ENCODE peak calls at places on chromosomes 5 and 9, in five cellular contexts. One of them, this sample, is unnamed. For H3K27me3, the result is how much of the 10 kb centered on the place peaks cover.

GRCh38 chr5:40634154-40634553 is 45.6 kb upstream of the PTGER4 start:
- DNase-seq in fibroblast of lung: no peak
- DNase-seq in IMR-90: no peak
- DNase-seq in mesendoderm: no peak
- DNase-seq in mammary epithelial cell: no peak
- DNase-seq in this sample: no peak

GRCh38 chr9:98568234-98568922 is 140.4 kb downstream of the GABBR2 start:
- DNase-seq in mammary epithelial cell: no peak
- DNase-seq in mesendoderm: no peak
- DNase-seq in IMR-90: no peak
- DNase-seq in fibroblast of lung: no peak
- DNase-seq in this sample: no peak

GRCh38 chr5:107593009-107593408 is 77.7 kb downstream of the EFNA5 start:
- DNase-seq in fibroblast of lung: no peak
- DNase-seq in IMR-90: no peak
- DNase-seq in mammary epithelial cell: no peak
- DNase-seq in mesendoderm: no peak
- DNase-seq in this sample: no peak

GRCh38 chr5:128084228-128085167 is 932 bp downstream of the SLC12A2 start:
- DNase-seq in fibroblast of lung: no peak
- DNase-seq in mesendoderm: peak
- DNase-seq in mammary epithelial cell: peak
- DNase-seq in IMR-90: peak
- DNase-seq in this sample: peak

GRCh38 chr5:35205186-35205585 is 25.1 kb downstream of the PRLR start:
- DNase-seq in mammary epithelial cell: no peak
- DNase-seq in IMR-90: no peak
- DNase-seq in fibroblast of lung: no peak
- DNase-seq in mesendoderm: no peak
- DNase-seq in this sample: no peak

GRCh38 chr5:1958211-1959010 is 75.7 kb upstream of the IRX4 start:
- DNase-seq in mesendoderm: no peak
- DNase-seq in IMR-90: no peak
- DNase-seq in mammary epithelial cell: no peak
- DNase-seq in fibroblast of lung: no peak
- DNase-seq in this sample: no peak

GRCh38 chr9:91006046-91006445 is 204.4 kb downstream of the SYK start:
- DNase-seq in fibroblast of lung: no peak
- DNase-seq in IMR-90: no peak
- DNase-seq in mesendoderm: no peak
- DNase-seq in mammary epithelial cell: peak
- DNase-seq in this sample: no peak

GRCh38 chr5:56402273-56403223 is 169.4 kb upstream of the ANKRD55 start:
- DNase-seq in mesendoderm: peak
- DNase-seq in fibroblast of lung: no peak
- DNase-seq in IMR-90: no peak
- DNase-seq in mammary epithelial cell: no peak
- DNase-seq in this sample: no peak

GRCh38 chr5:179918742-179919486 is 11.2 kb upstream of the TBC1D9B start:
- DNase-seq in IMR-90: no peak
- DNase-seq in mesendoderm: no peak
- DNase-seq in mammary epithelial cell: no peak
- DNase-seq in fibroblast of lung: no peak
- DNase-seq in this sample: no peak

GRCh38 chr5:128038641-128039040 is 44.9 kb upstream of the SLC12A2 start:
- DNase-seq in mammary epithelial cell: peak
- DNase-seq in mesendoderm: no peak
- DNase-seq in fibroblast of lung: peak
- DNase-seq in IMR-90: peak
- DNase-seq in this sample: no peak

GRCh38 chr5:155625897-155626543 is 612.5 kb downstream of the KIF4B start:
- DNase-seq in IMR-90: no peak
- DNase-seq in mammary epithelial cell: no peak
- DNase-seq in fibroblast of lung: no peak
- DNase-seq in mesendoderm: no peak
- DNase-seq in this sample: no peak

GRCh38 chr9:71271602-71272001 is 150.2 kb upstream of the TRPM3 start:
- DNase-seq in mammary epithelial cell: no peak
- DNase-seq in mesendoderm: peak
- DNase-seq in IMR-90: no peak
- DNase-seq in fibroblast of lung: no peak
- DNase-seq in this sample: no peak

GRCh38 chr5:56412601-56413379 is 179.7 kb upstream of the ANKRD55 start:
- DNase-seq in mammary epithelial cell: no peak
- DNase-seq in IMR-90: no peak
- DNase-seq in mesendoderm: no peak
- DNase-seq in fibroblast of lung: no peak
- DNase-seq in this sample: no peak

GRCh38 chr9:19903076-19903475 is 114.2 kb upstream of the SLC24A2 start:
- DNase-seq in mammary epithelial cell: no peak
- DNase-seq in mesendoderm: no peak
- DNase-seq in fibroblast of lung: no peak
- DNase-seq in IMR-90: no peak
- DNase-seq in this sample: no peak
- H3K27me3 ChIP-seq in mammary epithelial cell: under half
- H3K27me3 ChIP-seq in mesendoderm: under half
- H3K27me3 ChIP-seq in fibroblast of lung: under half
- H3K27me3 ChIP-seq in IMR-90: under half
- H3K27me3 ChIP-seq in this sample: under half

GRCh38 chr9:104983491-104983890 is 55.5 kb upstream of the ABCA1 start:
- DNase-seq in mesendoderm: no peak
- DNase-seq in IMR-90: no peak
- DNase-seq in mammary epithelial cell: no peak
- DNase-seq in fibroblast of lung: no peak
- DNase-seq in this sample: no peak

GRCh38 chr9:104984121-104984520 is 56.2 kb upstream of the ABCA1 start:
- DNase-seq in fibroblast of lung: no peak
- DNase-seq in IMR-90: no peak
- DNase-seq in mesendoderm: no peak
- DNase-seq in mammary epithelial cell: no peak
- DNase-seq in this sample: no peak

GRCh38 chr9:104986096-104986495 is 58.1 kb upstream of the ABCA1 start:
- DNase-seq in IMR-90: no peak
- DNase-seq in fibroblast of lung: no peak
- DNase-seq in mammary epithelial cell: no peak
- DNase-seq in mesendoderm: no peak
- DNase-seq in this sample: no peak

GRCh38 chr9:104984541-104984940 is 56.6 kb upstream of the ABCA1 start:
- DNase-seq in mammary epithelial cell: no peak
- DNase-seq in IMR-90: no peak
- DNase-seq in mesendoderm: no peak
- DNase-seq in fibroblast of lung: no peak
- DNase-seq in this sample: no peak

DNA sequence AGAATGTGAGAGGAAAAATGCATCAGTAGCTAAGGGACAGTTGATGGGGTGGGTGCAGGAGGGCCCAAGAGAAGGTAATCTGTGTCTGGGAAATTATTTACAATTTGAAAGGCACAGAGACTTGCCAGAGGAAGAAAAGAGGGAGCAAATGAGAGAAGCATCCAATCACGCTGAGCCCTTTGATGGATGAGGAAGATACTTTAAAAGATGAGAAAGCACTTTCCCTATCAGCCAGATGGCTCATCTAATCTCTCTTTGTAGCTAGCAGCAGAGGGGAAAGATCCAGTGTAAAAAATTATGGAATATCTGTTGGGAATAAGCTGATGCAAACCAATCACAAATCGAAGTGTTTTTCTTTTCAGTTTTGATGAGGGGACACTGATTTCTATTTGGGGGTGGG is 57.0 kb upstream of the ABCA1 start:
- DNase-seq in mammary epithelial cell: no peak
- DNase-seq in fibroblast of lung: no peak
- DNase-seq in mesendoderm: no peak
- DNase-seq in IMR-90: no peak
- DNase-seq in this sample: no peak
- H3K4me2 ChIP-seq in mammary epithelial cell: no peak
- H3K4me2 ChIP-seq in fibroblast of lung: no peak
- H3K4me2 ChIP-seq in mesendoderm: no peak
- H3K4me2 ChIP-seq in IMR-90: no peak
- H3K4me2 ChIP-seq in this sample: no peak

DNA sequence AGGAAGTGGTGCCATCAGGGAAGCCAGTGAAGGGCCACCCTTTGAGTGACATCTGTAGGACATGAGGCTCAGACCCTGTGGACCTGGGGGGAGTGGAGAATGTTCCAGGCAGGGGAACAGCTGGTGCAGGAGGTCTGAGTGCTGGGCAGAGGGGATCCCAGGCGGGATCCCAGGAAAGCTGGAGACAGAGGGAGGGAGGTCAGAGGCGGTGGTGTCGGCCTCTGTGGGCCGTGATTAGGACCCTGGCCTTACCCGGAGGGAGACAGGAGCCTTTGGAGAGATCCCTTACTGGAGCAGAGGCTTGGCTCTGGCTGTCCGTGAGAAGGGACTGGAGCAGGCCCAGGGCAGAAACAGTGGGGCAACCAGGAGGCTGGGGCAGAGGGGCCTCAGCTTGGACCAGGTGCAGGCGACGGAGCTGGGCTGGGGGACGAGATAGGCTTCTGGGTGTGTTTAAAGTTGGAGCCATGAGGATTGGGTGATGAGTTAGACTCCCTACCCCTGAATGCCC is 12.1 kb upstream of the GRHPR start:
- DNase-seq in IMR-90: no peak
- DNase-seq in mesendoderm: no peak
- DNase-seq in fibroblast of lung: no peak
- DNase-seq in mammary epithelial cell: no peak
- DNase-seq in this sample: no peak
- H3K4me3 ChIP-seq in IMR-90: no peak
- H3K4me3 ChIP-seq in mesendoderm: no peak
- H3K4me3 ChIP-seq in fibroblast of lung: no peak
- H3K4me3 ChIP-seq in mammary epithelial cell: no peak
- H3K4me3 ChIP-seq in this sample: no peak

GRCh38 chr5:93221-93980 is 1.4 kb downstream of the PLEKHG4B start:
- DNase-seq in IMR-90: no peak
- DNase-seq in fibroblast of lung: no peak
- DNase-seq in mesendoderm: peak
- DNase-seq in mammary epithelial cell: no peak
- DNase-seq in this sample: no peak

GRCh38 chr5:91556-92263 is at the start of gene PLEKHG4B:
- DNase-seq in mesendoderm: peak
- DNase-seq in mammary epithelial cell: no peak
- DNase-seq in IMR-90: no peak
- DNase-seq in fibroblast of lung: no peak
- DNase-seq in this sample: no peak

GRCh38 chr5:92391-93220 is 638 bp downstream of the PLEKHG4B start:
- DNase-seq in IMR-90: no peak
- DNase-seq in fibroblast of lung: peak
- DNase-seq in mammary epithelial cell: no peak
- DNase-seq in mesendoderm: peak
- DNase-seq in this sample: no peak

GRCh38 chr5:90590-91547 is 1.1 kb upstream of the PLEKHG4B start:
- DNase-seq in mammary epithelial cell: no peak
- DNase-seq in IMR-90: no peak
- DNase-seq in mesendoderm: peak
- DNase-seq in fibroblast of lung: no peak
- DNase-seq in this sample: no peak

GRCh38 chr5:89337-90286 is 2.4 kb upstream of the PLEKHG4B start:
- DNase-seq in mesendoderm: peak
- DNase-seq in mammary epithelial cell: no peak
- DNase-seq in fibroblast of lung: no peak
- DNase-seq in IMR-90: no peak
- DNase-seq in this sample: no peak
- H3K27me3 ChIP-seq in mesendoderm: under half
- H3K27me3 ChIP-seq in mammary epithelial cell: under half
- H3K27me3 ChIP-seq in fibroblast of lung: under half
- H3K27me3 ChIP-seq in IMR-90: half or more
- H3K27me3 ChIP-seq in this sample: under half

GRCh38 chr5:181156758-181157157 is 9.4 kb downstream of the OR2V2 start:
- DNase-seq in IMR-90: no peak
- DNase-seq in fibroblast of lung: no peak
- DNase-seq in mesendoderm: no peak
- DNase-seq in mammary epithelial cell: no peak
- DNase-seq in this sample: no peak
- H3K4me2 ChIP-seq in IMR-90: no peak
- H3K4me2 ChIP-seq in fibroblast of lung: no peak
- H3K4me2 ChIP-seq in mesendoderm: no peak
- H3K4me2 ChIP-seq in mammary epithelial cell: no peak
- H3K4me2 ChIP-seq in this sample: no peak

GRCh38 chr5:171337207-171337562 is 28.1 kb downstream of the TLX3 start:
- DNase-seq in mammary epithelial cell: no peak
- DNase-seq in IMR-90: no peak
- DNase-seq in mesendoderm: no peak
- DNase-seq in fibroblast of lung: no peak
- DNase-seq in this sample: no peak
- H3K4me3 ChIP-seq in mammary epithelial cell: peak
- H3K4me3 ChIP-seq in IMR-90: peak
- H3K4me3 ChIP-seq in mesendoderm: no peak
- H3K4me3 ChIP-seq in fibroblast of lung: peak
- H3K4me3 ChIP-seq in this sample: no peak

GRCh38 chr9:126652140-126652558 is 38.4 kb downstream of the LMX1B start:
- DNase-seq in mammary epithelial cell: no peak
- DNase-seq in fibroblast of lung: no peak
- DNase-seq in mesendoderm: peak
- DNase-seq in IMR-90: no peak
- DNase-seq in this sample: no peak
- H3K27me3 ChIP-seq in mammary epithelial cell: under half
- H3K27me3 ChIP-seq in fibroblast of lung: under half
- H3K27me3 ChIP-seq in mesendoderm: under half
- H3K27me3 ChIP-seq in IMR-90: half or more
- H3K27me3 ChIP-seq in this sample: under half

GRCh38 chr5:166977916-166978434 is 1313.5 kb upstream of the WWC1 start:
- DNase-seq in mammary epithelial cell: no peak
- DNase-seq in IMR-90: no peak
- DNase-seq in mesendoderm: no peak
- DNase-seq in fibroblast of lung: no peak
- DNase-seq in this sample: no peak

GRCh38 chr5:166979576-166979975 is 1311.9 kb upstream of the WWC1 start:
- DNase-seq in fibroblast of lung: peak
- DNase-seq in mammary epithelial cell: no peak
- DNase-seq in IMR-90: no peak
- DNase-seq in mesendoderm: peak
- DNase-seq in this sample: no peak

DNA sequence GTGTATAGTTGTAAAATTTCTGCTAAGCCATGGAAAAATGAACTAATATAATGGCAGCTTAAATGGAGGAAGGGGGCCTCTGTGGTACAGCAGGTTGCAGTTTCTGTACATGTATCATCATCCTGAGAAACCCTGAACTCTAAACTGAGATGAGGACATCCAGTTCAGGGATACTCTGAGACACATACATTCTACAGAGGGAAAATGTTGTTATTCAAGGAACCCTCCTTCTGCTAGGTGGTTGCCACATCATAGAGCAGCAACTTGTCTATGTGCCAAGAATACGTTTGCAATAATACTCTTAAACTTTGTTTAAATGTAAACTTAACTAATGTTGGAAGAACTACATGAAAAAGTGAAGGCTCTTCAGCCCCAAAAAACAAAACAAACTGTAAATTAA is 1310.8 kb upstream of the WWC1 start:
- DNase-seq in mammary epithelial cell: no peak
- DNase-seq in fibroblast of lung: peak
- DNase-seq in IMR-90: no peak
- DNase-seq in mesendoderm: no peak
- DNase-seq in this sample: no peak
- H3K4me2 ChIP-seq in mammary epithelial cell: no peak
- H3K4me2 ChIP-seq in fibroblast of lung: no peak
- H3K4me2 ChIP-seq in IMR-90: no peak
- H3K4me2 ChIP-seq in mesendoderm: no peak
- H3K4me2 ChIP-seq in this sample: no peak

GRCh38 chr5:121748690-121749089 is 103.0 kb upstream of the FTMT start:
- DNase-seq in mesendoderm: peak
- DNase-seq in IMR-90: no peak
- DNase-seq in mammary epithelial cell: no peak
- DNase-seq in fibroblast of lung: no peak
- DNase-seq in this sample: no peak
- H3K4me3 ChIP-seq in mesendoderm: no peak
- H3K4me3 ChIP-seq in IMR-90: no peak
- H3K4me3 ChIP-seq in mammary epithelial cell: no peak
- H3K4me3 ChIP-seq in fibroblast of lung: no peak
- H3K4me3 ChIP-seq in this sample: no peak

This sample was measured in DND-41.